ENCODE peak calls at places on chromosomes 16 and 17, in eight cellular contexts. R is HEK293T; X is central memory CD4-positive, alpha-beta T cell; C is erythroblast; S is ovary; M is breast epithelium; O is A172; N is LoVo. P is an unnamed sample.

GRCh38 chr17:751269-752001 is 629 bp downstream of the GEMIN4 start:
- DNase-seq in R (peak; percentile 20), X (peak; percentile 55), C (peak; percentile 72), S (no peak), M (no peak), O (peak; percentile 36), N (peak; percentile 24), P (peak; percentile 42)

GRCh38 chr17:9432121-9432866 is 143.3 kb downstream of the STX8 start:
- DNase-seq in R (no peak), X (no peak), C (no peak), S (no peak), M (no peak), O (no peak), N (no peak), P (no peak)

GRCh38 chr17:64318068-64318467 is 55.0 kb upstream of the TEX2 start:
- DNase-seq in R (no peak), X (no peak), C (no peak), S (no peak), M (no peak), O (no peak), N (no peak), P (no peak)

GRCh38 chr16:89187337-89188063 is 12.8 kb downstream of the SLC22A31 start:
- DNase-seq in R (no peak), X (peak; percentile 42), C (peak; percentile 75), S (no peak), M (no peak), O (peak; percentile 16), N (no peak), P (no peak)

GRCh38 chr17:15954222-15954621 is 9.3 kb downstream of the ADORA2B start:
- DNase-seq in R (no peak), X (no peak), C (no peak), S (no peak), M (no peak), O (peak; percentile 99), N (peak; percentile 69), P (no peak)

GRCh38 chr16:27402964-27403600 is 1.1 kb downstream of the IL21R start:
- DNase-seq in R (no peak), X (peak; percentile 15), C (no peak), S (no peak), M (no peak), O (peak; percentile 35), N (no peak), P (no peak)

GRCh38 chr17:9977175-9977574 is 72.1 kb upstream of the RCVRN start:
- DNase-seq in R (no peak), X (no peak), C (no peak), S (no peak), M (no peak), O (no peak), N (no peak), P (no peak)

GRCh38 chr16:3734084-3734757 is 16.9 kb upstream of the TRAP1 start:
- DNase-seq in R (no peak), X (no peak), C (no peak), S (no peak), M (no peak), O (no peak), N (no peak), P (no peak)

GRCh38 chr17:66560691-66561090 is 258.3 kb downstream of the PRKCA start:
- DNase-seq in R (no peak), X (no peak), C (no peak), S (no peak), M (no peak), O (no peak), N (no peak), P (no peak)

P was measured in T47D.